ENCODE peak calls at places on chromosomes 5 and 9, in nine cellular contexts. Y is NCI-H345; I is germinal center; O is AG04450; B is stimulated activated CD8-positive, alpha-beta memory T cell treated with anti-CD3 and anti-CD28 coated beads, Interleukin-7, amount 100 ng/mL, for 24 hours; Q is NCI-H1930; R is frontal cortex; M is naive B cell; W is epithelial cell of proximal tubule. X is an unnamed sample.

GRCh38 chr5:135012033-135012588 is 21.9 kb downstream of the PITX1 start:
- DNase-seq in O (no peak), Q (no peak), B (no peak), I (no peak), M (no peak), W (no peak), R (no peak), Y (no peak), X (no peak)

GRCh38 chr9:136876476-136876875 is 9.8 kb upstream of the TRAF2 start:
- DNase-seq in W (no peak), Q (no peak), O (no peak), B (no peak), M (no peak), Y (no peak), R (no peak), I (no peak), X (no peak)

GRCh38 chr5:81825237-81825636 is 74.3 kb upstream of the SSBP2 start:
- DNase-seq in Q (no peak), Y (peak), W (peak), R (no peak), O (peak), M (no peak), B (no peak), I (no peak), X (peak)

GRCh38 chr5:112004867-112005532 is 248.0 kb upstream of the NREP start:
- DNase-seq in Y (no peak), M (no peak), I (no peak), O (no peak), W (no peak), B (no peak), R (no peak), Q (no peak), X (no peak)

GRCh38 chr9:124149992-124150391 is 107.8 kb upstream of the NEK6 start:
- DNase-seq in W (no peak), R (no peak), O (no peak), I (no peak), B (no peak), Y (no peak), M (no peak), Q (no peak), X (no peak)

GRCh38 chr9:135857843-135858242 is 49.5 kb downstream of the CAMSAP1 start:
- DNase-seq in O (no peak), M (no peak), Y (no peak), W (no peak), I (no peak), R (no peak), Q (no peak), B (no peak), X (no peak)

GRCh38 chr5:176817369-176817841 is 7.0 kb downstream of the UNC5A start:
- DNase-seq in Y (peak), R (peak), I (no peak), Q (no peak), W (no peak), O (no peak), M (no peak), B (no peak), X (no peak)

GRCh38 chr9:6931913-6932312 is 174.1 kb downstream of the KDM4C start:
- DNase-seq in O (no peak), Q (no peak), Y (no peak), M (no peak), I (no peak), W (peak), R (no peak), B (peak), X (no peak)

GRCh38 chr9:15735083-15735974 is 182.5 kb downstream of the CCDC171 start:
- DNase-seq in Q (no peak), B (no peak), Y (no peak), M (no peak), R (no peak), W (peak), O (peak), I (no peak), X (no peak)

GRCh38 chr9:129623331-129623730 is 2.4 kb upstream of the C9orf50 start:
- DNase-seq in R (no peak), I (no peak), O (no peak), Q (no peak), M (no peak), B (no peak), W (no peak), Y (no peak), X (no peak)

GRCh38 chr5:16690243-16690839 is 73.5 kb upstream of the RETREG1 start:
- DNase-seq in I (peak), W (no peak), Y (peak), B (no peak), O (no peak), Q (peak), R (peak), M (no peak), X (no peak)

X was measured in aorta.